ENCODE peak calls at places on chromosomes 4 and X, in five cellular contexts. P is upper lobe of left lung, Z is endothelial cell of umbilical vein, K is activated B cell treated with CpG ODN at 0.5 μM for 24 hours, J is dorsolateral prefrontal cortex. V is an unnamed sample.

GRCh38 chr4:38154681-38155588 is 194.7 kb downstream of the PTTG2 start:
- DNase-seq in P (peak), J (no peak), K (no peak), Z (no peak), V (no peak)

GRCh38 chr4:15955670-15956069 is 7.3 kb downstream of the FGFBP2 start:
- DNase-seq in P (no peak), J (no peak), Z (no peak), K (no peak), V (no peak)

GRCh38 chr4:72909461-72909860 is 160.1 kb downstream of the COX18 start:
- DNase-seq in K (no peak), J (no peak), Z (no peak), P (peak), V (no peak)

GRCh38 chr4:132334081-132334480 is 815.0 kb upstream of the PCDH10 start:
- DNase-seq in J (no peak), Z (no peak), P (no peak), K (no peak), V (no peak)

GRCh38 chrX:155819966-155820491 is 61.1 kb upstream of the VAMP7 start:
- DNase-seq in P (peak), Z (peak), J (no peak), K (no peak), V (peak)

GRCh38 chr4:101983835-101984234 is 193.3 kb downstream of the BANK1 start:
- DNase-seq in Z (no peak), P (no peak), K (no peak), J (no peak), V (no peak)

GRCh38 chr4:57074753-57075152 is 35.4 kb downstream of the IGFBP7 start:
- DNase-seq in Z (no peak), P (no peak), J (no peak), K (no peak), V (no peak)

GRCh38 chr4:125283702-125284279 is 31.0 kb upstream of the FAT4 start:
- DNase-seq in P (no peak), K (no peak), Z (peak), J (no peak), V (no peak)

GRCh38 chr4:51895158-51895557 is 52.2 kb downstream of the DCUN1D4 start:
- DNase-seq in P (no peak), Z (no peak), J (no peak), K (no peak), V (no peak)

GRCh38 chr4:81142744-81143143 is 72.3 kb downstream of the PRKG2 start:
- DNase-seq in P (no peak), Z (no peak), K (no peak), J (no peak), V (no peak)

GRCh38 chrX:37796302-37796701 is 16.4 kb downstream of the CYBB start:
- DNase-seq in P (no peak), K (no peak), J (no peak), Z (no peak), V (no peak)

GRCh38 chr4:1503583-1504471 is 97.6 kb upstream of the NKX1-1 start:
- DNase-seq in J (peak), K (peak), P (peak), Z (no peak), V (no peak)

GRCh38 chr4:93814722-93815121 is 13.8 kb upstream of the ATOH1 start:
- DNase-seq in P (peak), Z (no peak), K (no peak), J (no peak), V (no peak)

GRCh38 chr4:3797831-3798500 is 31.8 kb downstream of the ADRA2C start:
- DNase-seq in P (no peak), Z (no peak), K (no peak), J (no peak), V (no peak)

GRCh38 chr4:125432078-125432477 is 117.3 kb downstream of the FAT4 start:
- DNase-seq in K (no peak), P (no peak), Z (no peak), J (peak), V (no peak)

GRCh38 chr4:55033296-55033695 is 92.1 kb downstream of the KDR start:
- DNase-seq in Z (no peak), K (no peak), P (no peak), J (no peak), V (no peak)

GRCh38 chr4:176611954-176612353 is 180.8 kb downstream of the VEGFC start:
- DNase-seq in J (no peak), Z (no peak), P (no peak), K (no peak), V (no peak)

GRCh38 chr4:48341776-48342558 is 638 bp downstream of the SLAIN2 start:
- DNase-seq in J (peak), K (no peak), Z (peak), P (peak), V (peak)
- TF ChIP-seq CTCF in J (no peak), K (no peak), Z (no peak), P (no peak), V (no peak)

DNA sequence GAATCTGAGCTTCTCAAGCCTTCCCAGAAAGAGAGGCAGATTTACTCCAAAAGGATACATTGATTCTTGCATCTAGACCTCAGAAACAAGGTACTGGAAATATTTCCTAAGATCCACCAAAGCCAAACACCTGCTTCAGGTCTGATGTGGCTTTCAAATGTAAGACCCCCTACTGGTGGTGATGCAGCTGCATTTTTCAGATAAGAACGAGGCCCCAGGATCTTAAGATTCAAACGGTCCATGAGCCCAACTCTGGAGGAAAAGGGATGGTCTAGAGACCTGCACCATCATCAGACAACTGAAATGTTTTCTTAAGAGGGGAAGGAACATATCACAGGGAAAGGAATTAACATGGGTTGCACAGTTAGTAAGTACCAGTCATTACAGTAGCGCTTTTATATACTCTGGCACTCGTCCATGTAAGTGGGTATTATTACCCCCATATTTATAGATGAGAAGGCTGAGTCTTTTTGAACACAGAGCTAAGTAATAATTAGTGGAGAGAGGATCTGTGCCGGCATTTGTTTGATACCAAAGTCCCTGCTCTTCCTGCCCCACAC is 73.7 kb downstream of the LEF1 start:
- DNase-seq in Z (no peak), K (no peak), P (no peak), J (no peak), V (no peak)
- TF ChIP-seq CTCF in Z (no peak), K (no peak), P (no peak), J (no peak), V (peak)

DNA sequence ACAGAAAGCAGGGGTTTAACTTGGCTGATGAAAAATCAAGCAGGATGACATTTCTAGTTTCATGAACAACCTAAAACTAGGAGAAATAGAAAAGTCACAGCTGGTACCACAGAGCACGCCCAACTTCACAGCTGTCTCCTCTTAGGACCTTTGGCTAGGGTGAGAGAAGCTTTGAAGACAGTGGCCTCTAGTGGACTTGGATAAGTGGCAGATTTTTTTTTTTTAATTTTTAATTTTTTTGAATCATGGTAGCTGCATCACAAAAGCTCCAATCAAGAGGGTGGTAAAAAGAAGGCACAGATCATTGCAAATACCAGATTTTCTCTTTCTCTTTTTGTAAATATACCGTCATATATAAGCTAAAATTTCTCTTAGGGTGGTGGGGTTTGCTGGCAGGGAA is 20.2 kb upstream of the MAP3K15 start:
- DNase-seq in K (no peak), P (no peak), J (no peak), Z (no peak), V (no peak)
- TF ChIP-seq CTCF in K (no peak), P (no peak), J (peak), Z (peak), V (peak)

GRCh38 chr4:134762053-134762452 is 560.5 kb upstream of the PABPC4L start:
- DNase-seq in Z (no peak), P (no peak), J (no peak), K (no peak), V (no peak)
- TF ChIP-seq CTCF in Z (peak), P (no peak), J (no peak), K (no peak), V (no peak)

GRCh38 chrX:10108288-10108687 is 48.5 kb upstream of the CLCN4 start:
- DNase-seq in P (no peak), Z (no peak), J (no peak), K (no peak), V (no peak)

GRCh38 chrX:10111364-10112148 is 45.2 kb upstream of the CLCN4 start:
- DNase-seq in P (no peak), J (no peak), Z (peak), K (peak), V (no peak)

GRCh38 chrX:10110984-10111363 is 45.8 kb upstream of the CLCN4 start:
- DNase-seq in K (no peak), Z (peak), P (no peak), J (no peak), V (no peak)

GRCh38 chrX:10110316-10110932 is 46.4 kb upstream of the CLCN4 start:
- DNase-seq in J (no peak), P (no peak), K (no peak), Z (no peak), V (no peak)

DNA sequence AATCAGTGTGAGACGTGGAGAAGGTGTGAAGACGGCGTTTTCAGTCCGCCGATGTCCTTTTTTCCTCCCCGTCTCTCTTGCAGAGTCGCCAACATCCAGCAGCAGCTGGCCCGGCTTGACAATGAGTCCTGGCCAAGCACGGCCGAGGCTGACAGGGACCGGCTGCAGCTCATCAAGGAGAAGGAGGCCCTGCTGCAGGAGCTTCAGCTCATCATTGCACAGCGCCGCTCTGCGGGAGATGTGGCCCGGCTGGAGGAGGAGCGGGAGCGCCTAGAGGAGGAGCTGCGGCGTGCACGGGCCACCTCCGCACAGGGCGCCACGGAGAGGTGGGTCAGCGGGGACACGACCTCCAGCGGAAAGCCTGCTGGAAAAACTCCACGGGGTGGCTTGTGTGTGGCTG is 47.1 kb upstream of the CLCN4 start:
- DNase-seq in J (peak), P (no peak), K (no peak), Z (no peak), V (no peak)
- TF ChIP-seq CTCF in J (peak), P (no peak), K (no peak), Z (no peak), V (no peak)

GRCh38 chr4:26235500-26235899 is 85.3 kb upstream of the RBPJ start:
- DNase-seq in P (peak), Z (no peak), J (peak), K (no peak), V (no peak)
- TF ChIP-seq CTCF in P (no peak), Z (no peak), J (no peak), K (no peak), V (no peak)

DNA sequence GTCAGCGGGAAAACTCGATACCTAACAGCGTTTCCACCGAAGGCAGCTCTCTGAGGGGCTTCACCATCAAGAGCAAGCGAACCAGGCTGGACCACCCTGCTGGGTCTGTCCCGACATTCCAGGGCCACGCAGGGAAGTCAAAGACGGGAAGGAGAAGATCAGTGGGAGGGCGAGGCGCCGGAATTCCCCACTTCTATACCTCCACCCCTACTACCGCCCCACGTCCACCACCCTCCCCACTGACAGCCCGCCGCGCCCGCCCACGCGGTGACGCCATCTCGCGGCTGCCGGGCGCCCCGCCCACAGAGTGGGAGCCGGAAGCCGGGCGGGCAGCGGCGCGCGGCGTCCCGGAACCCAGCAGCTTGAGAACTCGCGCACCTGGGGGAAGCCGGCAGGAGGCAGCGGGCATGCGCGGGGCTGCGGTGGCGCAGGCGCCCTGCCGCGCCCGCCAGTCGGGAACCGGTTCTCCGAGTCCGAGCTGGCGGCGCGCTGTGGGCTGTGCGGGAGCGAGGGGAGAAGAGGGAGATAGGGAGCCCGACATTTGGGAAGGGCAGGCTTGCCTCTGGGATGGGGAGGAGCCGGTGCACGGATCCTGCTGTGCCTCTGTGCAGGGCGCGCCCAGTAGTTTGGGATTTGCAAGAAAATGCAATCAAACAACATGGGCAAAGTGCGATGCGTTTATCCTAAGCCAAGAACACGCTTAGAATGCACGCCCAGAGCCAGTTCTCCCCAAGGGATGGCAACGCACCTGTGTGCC is 3.2 kb upstream of the STIM2 start:
- DNase-seq in J (peak), K (peak), P (peak), Z (peak), V (peak)
- TF ChIP-seq CTCF in J (peak), K (no peak), P (no peak), Z (no peak), V (no peak)